ENCODE peak calls at places on chromosome 13, in eight cellular contexts. N is effector memory CD4-positive, alpha-beta T cell; E is mesendoderm; C is breast epithelium; A is right cardiac atrium; I is cardiac muscle cell; B is tibial artery; R is fibroblast of lung. S is an unnamed sample. For H3K4me1, the result is how much of the 10 kb centered on the place peaks cover.

GRCh38 chr13:93977986-93978385 is 501.5 kb downstream of the DCT start:
- DNase-seq in B (no peak), A (no peak), E (peak), N (no peak), I (no peak), R (peak), C (no peak), S (no peak)

GRCh38 chr13:100176781-100177389 is 88.0 kb downstream of the PCCA start:
- DNase-seq in A (no peak), C (no peak), I (peak), N (no peak), E (no peak), B (no peak), R (peak), S (no peak)

GRCh38 chr13:37173214-37173613 is 67.8 kb upstream of the CSNK1A1L start:
- DNase-seq in R (peak), B (no peak), E (peak), A (no peak), N (no peak), C (no peak), I (no peak), S (no peak)

GRCh38 chr13:59269476-59269875 is 894.3 kb downstream of the DIAPH3 start:
- DNase-seq in N (no peak), B (no peak), E (peak), R (peak), C (no peak), A (no peak), I (no peak), S (no peak)

GRCh38 chr13:77036294-77036693 is 9.3 kb upstream of the FBXL3 start:
- DNase-seq in E (no peak), I (no peak), B (no peak), R (no peak), C (no peak), N (no peak), A (no peak), S (no peak)

GRCh38 chr13:34506796-34507195 is 435.3 kb upstream of the NBEA start:
- DNase-seq in N (no peak), I (no peak), A (no peak), C (no peak), B (no peak), E (peak), R (peak), S (no peak)

GRCh38 chr13:46575843-46576242 is 22.9 kb downstream of the LRCH1 start:
- DNase-seq in R (peak), C (peak), I (peak), N (no peak), A (no peak), B (no peak), E (no peak), S (no peak)

GRCh38 chr13:98524391-98524790 is 52.5 kb downstream of the STK24 start:
- DNase-seq in B (no peak), R (no peak), I (no peak), N (peak), A (no peak), C (no peak), E (no peak), S (peak)

GRCh38 chr13:39451860-39452301 is 151.1 kb downstream of the LHFPL6 start:
- DNase-seq in C (no peak), A (peak), R (peak), I (peak), B (peak), E (no peak), N (no peak), S (no peak)

GRCh38 chr13:101523732-101524131 is 71.3 kb downstream of the ITGBL1 start:
- DNase-seq in A (peak), E (no peak), C (no peak), B (peak), R (peak), I (no peak), N (no peak), S (no peak)

GRCh38 chr13:33193428-33193974 is 92.1 kb downstream of the STARD13 start:
- DNase-seq in C (no peak), E (peak), B (no peak), I (no peak), R (peak), N (no peak), A (no peak), S (no peak)

GRCh38 chr13:28463481-28463880 is 31.4 kb downstream of the FLT1 start:
- DNase-seq in E (no peak), I (no peak), N (no peak), B (no peak), C (no peak), A (no peak), R (no peak), S (no peak)

GRCh38 chr13:72384879-72385278 is 342.6 kb downstream of the MZT1 start:
- DNase-seq in N (no peak), E (peak), R (peak), I (no peak), C (no peak), A (peak), B (no peak), S (no peak)

GRCh38 chr13:78317030-78317429 is 286.3 kb downstream of the POU4F1 start:
- DNase-seq in A (no peak), I (peak), E (peak), B (no peak), C (no peak), R (no peak), N (no peak), S (no peak)

GRCh38 chr13:110134801-110135200 is 172.2 kb downstream of the COL4A1 start:
- DNase-seq in A (no peak), C (no peak), B (no peak), I (peak), N (no peak), R (peak), E (peak), S (no peak)

GRCh38 chr13:111153279-111153976 is 38.3 kb downstream of the ARHGEF7 start:
- DNase-seq in E (peak), N (peak), R (peak), C (peak), B (peak), I (peak), A (peak), S (peak)

GRCh38 chr13:112204881-112205327 is 138.0 kb downstream of the SOX1 start:
- DNase-seq in A (no peak), N (no peak), R (no peak), C (no peak), B (no peak), E (peak), I (peak), S (no peak)
- H3K4me3 ChIP-seq in A (peak), N (no peak), R (no peak), C (no peak), B (no peak), E (no peak), I (no peak), S (peak)

DNA sequence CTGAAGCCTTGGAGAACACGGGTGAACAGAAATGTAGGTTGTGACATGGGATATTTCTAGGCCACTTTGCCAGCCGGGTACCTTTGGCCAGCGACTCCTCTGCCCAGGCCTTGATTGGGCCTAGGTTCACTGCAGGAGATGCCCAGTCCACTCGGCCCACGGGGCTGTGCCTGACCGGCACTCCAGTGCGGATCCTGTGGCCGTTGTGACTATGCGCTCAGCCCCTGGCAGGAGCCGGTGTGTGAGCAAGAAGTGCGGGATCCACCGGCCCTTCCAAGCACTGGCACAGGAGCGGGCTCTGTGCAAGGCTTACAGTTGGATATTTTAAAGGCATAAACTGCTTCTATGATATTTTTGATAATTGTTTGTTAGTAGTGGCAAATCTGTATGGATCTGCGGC is 1042.5 kb upstream of the PCDH9 start:
- DNase-seq in E (no peak), C (no peak), N (no peak), B (no peak), A (no peak), R (no peak), I (no peak), S (no peak)
- H3K4me1 ChIP-seq in E (under half), C (under half), N (under half), B (under half), A (under half), R (under half), I (under half), S (under half)

DNA sequence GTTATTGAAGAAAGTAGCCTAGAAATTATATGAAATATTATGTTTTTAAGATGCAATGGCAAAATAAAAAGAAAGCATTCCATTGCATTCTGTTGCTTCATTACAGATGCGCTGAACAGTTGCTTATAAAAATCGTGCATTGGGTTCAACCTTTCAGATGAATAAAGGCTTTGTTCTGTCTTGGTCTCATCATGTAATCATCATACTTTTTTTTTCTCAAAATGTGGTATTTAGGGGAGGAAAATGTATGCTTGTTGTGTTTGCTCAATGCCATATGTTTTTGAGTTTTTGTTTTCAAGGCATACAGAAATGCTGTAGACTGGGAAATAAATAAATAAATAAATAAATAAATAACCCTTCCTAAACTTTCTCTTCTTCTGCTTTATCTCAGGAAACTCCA is 1.1 kb upstream of the MBNL2 start:
- DNase-seq in C (no peak), A (no peak), N (no peak), R (no peak), E (no peak), I (no peak), B (no peak), S (no peak)
- H3K4me3 ChIP-seq in C (no peak), A (no peak), N (no peak), R (no peak), E (no peak), I (no peak), B (no peak), S (no peak)

DNA sequence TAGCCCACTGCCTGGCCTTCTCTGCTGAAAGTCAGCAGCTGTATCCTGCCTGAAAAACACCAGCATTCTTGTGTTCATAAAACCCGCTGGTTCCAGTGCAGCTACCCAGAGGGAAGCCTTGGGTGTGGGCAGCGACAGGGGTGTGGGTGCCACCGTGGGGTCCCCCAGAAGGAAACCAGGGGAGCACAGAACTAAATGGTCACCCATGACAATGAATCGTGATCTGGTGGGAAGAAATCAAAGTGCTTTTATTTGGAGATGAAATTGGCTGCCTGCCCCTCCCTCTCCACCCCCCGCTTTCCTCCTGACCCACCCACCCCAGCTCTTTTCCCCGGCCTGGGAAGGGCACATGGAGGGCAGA is 13.7 kb downstream of the RASA3 start:
- DNase-seq in A (peak), E (no peak), C (no peak), B (no peak), I (no peak), R (peak), N (no peak), S (no peak)
- H3K4me1 ChIP-seq in A (under half), E (under half), C (under half), B (under half), I (under half), R (half or more), N (half or more), S (half or more)